ENCODE peak calls at places on chromosome 2, in seven cellular contexts. F is mucosa of gallbladder; O is germinal center; Y is NCI-H146; W is activated CD4-positive, CD25-positive, alpha-beta regulatory T cell; A is amniotic stem cell; H is NCI-H1092. I is an unnamed sample.

GRCh38 chr2:170911314-170911889 is 17.7 kb upstream of the GORASP2 start:
- DNase-seq in F (no peak), O (no peak), Y (no peak), W (no peak), A (no peak), H (no peak), I (no peak)

GRCh38 chr2:39024833-39025232 is 96.0 kb downstream of the SOS1 start:
- DNase-seq in F (no peak), O (no peak), Y (no peak), W (no peak), A (no peak), H (no peak), I (no peak)

GRCh38 chr2:6993230-6993640 is 76.0 kb downstream of the RNF144A start:
- DNase-seq in F (no peak), O (no peak), Y (no peak), W (no peak), A (no peak), H (no peak), I (no peak)

GRCh38 chr2:147632193-147632592 is 212.6 kb upstream of the ACVR2A start:
- DNase-seq in F (no peak), O (no peak), Y (no peak), W (no peak), A (no peak), H (no peak), I (no peak)

GRCh38 chr2:86622409-86622877 is 1.2 kb downstream of the RNF103 start:
- DNase-seq in F (peak), O (peak), Y (peak), W (peak), A (no peak), H (no peak), I (peak)

GRCh38 chr2:238063414-238064189 is 2.8 kb downstream of the SCLY start:
- DNase-seq in F (no peak), O (no peak), Y (no peak), W (no peak), A (no peak), H (no peak), I (no peak)

GRCh38 chr2:234240917-234241316 is 190.4 kb downstream of the SPP2 start:
- DNase-seq in F (no peak), O (no peak), Y (no peak), W (no peak), A (no peak), H (no peak), I (no peak)

GRCh38 chr2:230872151-230872967 is 7.6 kb downstream of the ITM2C start:
- DNase-seq in F (no peak), O (no peak), Y (no peak), W (no peak), A (no peak), H (no peak), I (no peak)

GRCh38 chr2:217807025-217807424 is 195.8 kb downstream of the TNS1 start:
- DNase-seq in F (no peak), O (no peak), Y (no peak), W (no peak), A (no peak), H (no peak), I (no peak)

GRCh38 chr2:26805241-26805676 is 19.4 kb downstream of the CENPA start:
- DNase-seq in F (no peak), O (no peak), Y (no peak), W (no peak), A (no peak), H (no peak), I (no peak)

GRCh38 chr2:147588191-147588590 is 256.6 kb upstream of the ACVR2A start:
- DNase-seq in F (no peak), O (no peak), Y (no peak), W (no peak), A (no peak), H (no peak), I (no peak)

GRCh38 chr2:62526531-62527381 is 20.8 kb upstream of the TMEM17 start:
- DNase-seq in F (no peak), O (no peak), Y (no peak), W (no peak), A (no peak), H (no peak), I (no peak)

GRCh38 chr2:190663348-190663747 is 14.5 kb downstream of the NAB1 start:
- DNase-seq in F (no peak), O (no peak), Y (no peak), W (no peak), A (no peak), H (no peak), I (no peak)

GRCh38 chr2:98912957-98913915 is 22.8 kb downstream of the CRACDL start:
- DNase-seq in F (no peak), O (no peak), Y (no peak), W (no peak), A (no peak), H (no peak), I (no peak)

GRCh38 chr2:172962824-172963223 is 112.8 kb upstream of the MAP3K20 start:
- DNase-seq in F (no peak), O (no peak), Y (no peak), W (no peak), A (no peak), H (no peak), I (no peak)